ENCODE peak calls at places on chromosomes 13 and 19, in eight cellular contexts. I is Calu3, Q is fibroblast of mammary gland, L is RWPE1, F is AG10803, C is ascending aorta, X is D721Med, N is GM20000. H is an unnamed sample.

GRCh38 chr19:45815501-45816216 is 551 bp upstream of the RSPH6A start:
- DNase-seq in L (no peak), N (no peak), X (no peak), F (no peak), I (no peak), Q (no peak), C (no peak), H (no peak)

GRCh38 chr19:53147645-53148044 is 11.2 kb downstream of the ZNF347 start:
- DNase-seq in C (no peak), L (no peak), Q (no peak), N (no peak), X (no peak), F (no peak), I (no peak), H (no peak)

GRCh38 chr13:85896516-85897450 is 97.6 kb upstream of the SLITRK6 start:
- DNase-seq in L (peak), I (no peak), N (no peak), X (no peak), C (no peak), F (no peak), Q (no peak), H (no peak)

GRCh38 chr13:91399189-91400093 is 1.0 kb downstream of the GPC5 start:
- DNase-seq in Q (no peak), F (no peak), L (no peak), N (no peak), I (no peak), C (no peak), X (no peak), H (no peak)

GRCh38 chr19:47726467-47726866 is 13.2 kb downstream of the EHD2 start:
- DNase-seq in I (no peak), N (no peak), F (peak), L (no peak), Q (peak), X (no peak), C (no peak), H (no peak)

GRCh38 chr19:3478409-3479176 is 1.7 kb downstream of the SMIM24 start:
- DNase-seq in N (no peak), I (no peak), F (no peak), C (no peak), Q (no peak), L (no peak), X (no peak), H (no peak)

GRCh38 chr13:101018720-101019119 is 344.1 kb upstream of the TMTC4 start:
- DNase-seq in N (no peak), X (no peak), L (peak), I (no peak), F (peak), C (no peak), Q (peak), H (peak)

GRCh38 chr13:96898212-96898611 is 96.1 kb downstream of the OXGR1 start:
- DNase-seq in F (peak), X (no peak), Q (peak), N (no peak), I (no peak), L (no peak), C (no peak), H (peak)

GRCh38 chr19:2079076-2079864 is 16.9 kb downstream of the MOB3A start:
- DNase-seq in Q (no peak), L (no peak), F (no peak), I (no peak), X (no peak), C (no peak), N (no peak), H (no peak)

GRCh38 chr13:19266979-19267378 is 85.4 kb upstream of the TUBA3C start:
- DNase-seq in Q (no peak), F (no peak), L (no peak), I (no peak), N (no peak), X (no peak), C (no peak), H (no peak)

GRCh38 chr13:50766043-50766442 is 77.4 kb downstream of the DLEU7 start:
- DNase-seq in Q (peak), I (no peak), N (no peak), F (no peak), L (no peak), C (no peak), X (no peak), H (no peak)

GRCh38 chr13:76610819-76611415 is 275.3 kb downstream of the KCTD12 start:
- DNase-seq in C (no peak), X (no peak), L (no peak), N (no peak), I (no peak), F (no peak), Q (no peak), H (no peak)

GRCh38 chr13:48667136-48667535 is 13.4 kb downstream of the CYSLTR2 start:
- DNase-seq in X (no peak), L (no peak), F (no peak), I (no peak), C (no peak), Q (no peak), N (no peak), H (no peak)

DNA sequence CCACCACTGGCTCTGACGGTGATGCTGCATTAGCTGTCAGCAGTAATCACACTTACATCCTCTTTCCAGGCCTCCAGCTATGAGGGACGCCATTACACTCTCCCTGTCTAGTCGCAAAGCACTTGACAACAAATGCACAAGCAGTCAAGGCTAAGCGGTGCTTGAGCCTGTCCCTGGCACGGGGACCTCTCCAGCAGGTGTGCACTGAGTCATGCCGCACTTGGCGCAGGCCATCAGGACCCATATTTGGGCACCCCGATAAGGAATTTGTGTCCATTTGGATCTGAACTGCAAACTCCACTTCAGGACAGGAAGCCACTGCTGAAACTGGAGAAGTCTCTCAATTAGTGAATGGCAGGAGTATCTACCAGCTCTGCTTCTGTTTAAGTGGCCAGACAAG is 301.9 kb upstream of the OBI1 start:
- DNase-seq in N (no peak), C (no peak), F (no peak), X (no peak), I (no peak), Q (no peak), L (no peak), H (no peak)
- TF ChIP-seq CTCF in N (no peak), C (no peak), F (no peak), X (no peak), I (no peak), Q (no peak), L (no peak), H (no peak)

DNA sequence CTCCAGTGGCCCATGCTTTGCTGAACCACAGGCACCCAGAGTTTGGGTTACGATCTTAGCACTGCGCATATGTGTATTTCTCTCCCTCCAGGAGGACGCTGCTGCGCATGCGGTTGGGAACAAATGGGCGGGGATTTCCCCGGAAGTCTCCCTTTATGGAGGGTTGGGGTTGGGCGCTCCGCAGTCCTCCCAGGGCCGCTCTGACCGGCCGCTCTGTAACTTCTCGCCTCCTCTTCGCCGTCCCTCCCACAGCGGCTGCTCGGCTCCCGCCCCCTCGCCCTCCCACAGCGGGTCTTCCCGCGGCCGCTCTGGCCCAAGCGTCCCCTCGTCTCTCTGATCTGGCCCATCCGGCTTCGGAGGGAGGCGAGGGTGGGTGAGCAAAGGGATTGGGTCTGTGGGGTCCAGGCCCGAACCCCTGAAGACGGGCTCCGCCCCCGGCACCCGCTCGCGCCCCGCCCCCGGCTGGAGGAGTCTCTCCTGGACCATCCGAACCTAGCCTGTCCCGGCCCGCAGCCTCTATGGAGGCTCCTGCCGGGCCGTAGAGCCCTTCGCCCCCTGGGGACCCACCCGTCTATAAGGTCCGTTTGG is at the start of gene MEGF8:
- DNase-seq in N (peak), Q (peak), C (peak), L (peak), F (peak), X (peak), I (peak), H (peak)
- TF ChIP-seq CTCF in N (peak), Q (no peak), C (no peak), L (peak), F (no peak), X (peak), I (no peak), H (no peak)

DNA sequence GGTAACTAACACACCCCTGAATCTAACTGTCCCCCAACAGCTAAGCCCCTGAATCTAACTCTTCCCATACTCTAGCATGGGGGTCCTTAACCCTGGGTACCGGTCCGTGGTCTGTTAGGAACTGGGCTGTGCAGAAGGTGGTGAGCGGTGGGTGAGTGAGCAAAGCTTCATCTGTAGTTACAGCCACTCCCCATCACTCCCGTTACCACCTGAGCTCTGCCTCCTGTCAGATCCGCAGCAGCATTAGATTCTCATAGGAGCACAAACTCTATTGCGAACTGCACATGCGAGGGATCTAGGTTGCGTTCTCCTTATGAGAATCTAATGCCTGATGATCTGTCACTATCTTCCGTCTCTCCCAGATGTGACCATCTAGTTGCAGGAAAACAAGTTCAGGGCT is 6.2 kb upstream of the PHLDB3 start:
- DNase-seq in N (no peak), I (no peak), C (no peak), L (no peak), Q (no peak), F (no peak), X (no peak), H (no peak)
- TF ChIP-seq CTCF in N (no peak), I (no peak), C (no peak), L (no peak), Q (no peak), F (no peak), X (no peak), H (no peak)

DNA sequence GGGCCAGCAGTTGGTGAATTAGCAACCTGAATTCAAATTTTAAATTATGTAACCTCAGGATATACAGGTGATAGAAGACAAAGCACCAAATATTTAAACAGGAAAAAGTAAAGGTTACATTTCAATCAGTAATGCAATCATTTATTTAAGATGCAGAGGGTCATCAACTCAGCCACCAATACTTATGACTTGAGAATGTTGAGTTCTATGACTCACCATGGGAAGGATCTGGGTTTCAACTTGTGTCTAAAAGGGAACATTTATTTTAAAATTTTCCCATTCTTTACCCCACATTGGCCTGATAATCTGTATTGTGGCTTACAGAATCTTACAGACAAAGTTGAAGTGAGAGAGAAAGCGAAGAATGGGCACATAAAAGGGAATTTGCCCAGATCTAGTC is 418.0 kb downstream of the NDFIP2 start:
- DNase-seq in X (no peak), F (no peak), I (no peak), L (no peak), N (no peak), C (no peak), Q (peak), H (no peak)
- TF ChIP-seq CTCF in X (no peak), F (no peak), I (no peak), L (no peak), N (no peak), C (no peak), Q (no peak), H (no peak)

GRCh38 chr19:23070353-23070781 is 46.5 kb upstream of the ZNF730 start:
- DNase-seq in F (peak), C (no peak), X (no peak), N (peak), L (no peak), I (no peak), Q (peak), H (no peak)
- TF ChIP-seq CTCF in F (peak), C (no peak), X (no peak), N (peak), L (no peak), I (no peak), Q (peak), H (no peak)